ENCODE peak calls at places on chromosomes 3 and 15, in eight cellular contexts. G is A549; W is glutamatergic neuron; C is D721Med; D is body of pancreas; B is OCI-LY7; K is MM.1S; U is CD4-positive, alpha-beta T cell. Z is an unnamed sample.

GRCh38 chr15:72535911-72536310 is 61.8 kb downstream of the ARIH1 start:
- DNase-seq in B (no peak), D (peak), W (no peak), C (no peak), K (no peak), U (no peak), G (no peak), Z (no peak)

GRCh38 chr15:26773917-26774316 is 1.1 kb upstream of the GABRB3 start:
- DNase-seq in B (no peak), D (no peak), W (peak), G (peak), C (no peak), K (no peak), U (no peak), Z (no peak)

GRCh38 chr3:42733501-42734262 is 31.1 kb upstream of the HHATL start:
- DNase-seq in B (no peak), D (no peak), W (no peak), C (no peak), K (peak), G (no peak), U (no peak), Z (no peak)

GRCh38 chr3:67640023-67640660 is 14.3 kb downstream of the SUCLG2 start:
- DNase-seq in K (no peak), C (no peak), U (no peak), B (no peak), D (no peak), W (no peak), G (no peak), Z (no peak)

GRCh38 chr3:179853176-179853575 is 183.6 kb downstream of the PEX5L start:
- DNase-seq in D (no peak), G (no peak), C (no peak), U (no peak), K (peak), W (no peak), B (no peak), Z (no peak)

GRCh38 chr3:188152660-188153497 is 1.1 kb upstream of the LPP start:
- DNase-seq in B (peak), C (no peak), D (peak), G (peak), K (no peak), U (no peak), W (peak), Z (peak)

GRCh38 chr3:112671930-112672715 is 31.2 kb upstream of the CCDC80 start:
- DNase-seq in K (no peak), B (no peak), C (no peak), D (no peak), U (no peak), W (no peak), G (peak), Z (no peak)

GRCh38 chr15:38002883-38003477 is 68.5 kb downstream of the TMCO5A start:
- DNase-seq in G (peak), B (peak), U (no peak), W (peak), K (peak), C (no peak), D (peak), Z (peak)

GRCh38 chr15:80662756-80663553 is 32.2 kb upstream of the ABHD17C start:
- DNase-seq in G (no peak), C (no peak), B (no peak), W (no peak), D (no peak), K (no peak), U (no peak), Z (no peak)

GRCh38 chr3:117628896-117629295 is 919.3 kb downstream of the TUSC7 start:
- DNase-seq in W (no peak), G (peak), D (peak), U (no peak), B (peak), K (peak), C (no peak), Z (no peak)

GRCh38 chr3:105944281-105944680 is 75.5 kb upstream of the CBLB start:
- DNase-seq in C (no peak), W (no peak), K (no peak), G (no peak), D (no peak), U (no peak), B (no peak), Z (no peak)

GRCh38 chr15:41218851-41219250 is 11.7 kb downstream of the EXD1 start:
- DNase-seq in W (no peak), D (no peak), B (no peak), U (no peak), G (no peak), K (no peak), C (no peak), Z (no peak)

GRCh38 chr3:9349321-9350117 is 13.3 kb upstream of the THUMPD3 start:
- DNase-seq in D (no peak), W (no peak), B (no peak), U (no peak), G (no peak), K (no peak), C (no peak), Z (no peak)

GRCh38 chr3:111803123-111803593 is 55.9 kb upstream of the PHLDB2 start:
- DNase-seq in B (no peak), U (no peak), G (peak), W (no peak), D (peak), C (no peak), K (no peak), Z (no peak)

GRCh38 chr3:151434151-151434890 is 26.5 kb downstream of the IGSF10 start:
- DNase-seq in G (peak), W (no peak), U (no peak), C (no peak), B (no peak), D (peak), K (no peak), Z (no peak)

GRCh38 chr15:68782589-68783161 is 38.0 kb downstream of the ANP32A start:
- DNase-seq in D (no peak), K (no peak), W (no peak), C (no peak), U (no peak), G (no peak), B (no peak), Z (no peak)

GRCh38 chr3:108552267-108553159 is 36.7 kb downstream of the CIP2A start:
- DNase-seq in W (no peak), G (peak), B (peak), D (peak), C (no peak), U (no peak), K (peak), Z (no peak)

GRCh38 chr3:61584494-61584893 is 23.1 kb downstream of the PTPRG start:
- DNase-seq in U (no peak), K (no peak), C (no peak), B (no peak), D (no peak), G (no peak), W (no peak), Z (no peak)

GRCh38 chr15:60093273-60094067 is 89.4 kb downstream of the FOXB1 start:
- DNase-seq in B (no peak), K (no peak), W (no peak), U (no peak), C (no peak), G (no peak), D (peak), Z (no peak)

GRCh38 chr3:52197499-52197841 is 490 bp upstream of the ALAS1 start:
- DNase-seq in U (no peak), G (no peak), D (no peak), W (no peak), B (no peak), C (no peak), K (no peak), Z (no peak)

GRCh38 chr3:127254730-127255129 is 33.1 kb downstream of the PRR20G start:
- DNase-seq in G (peak), D (no peak), W (no peak), K (peak), C (no peak), B (peak), U (no peak), Z (no peak)

GRCh38 chr15:54150255-54150654 is 172.0 kb downstream of the UNC13C start:
- DNase-seq in D (peak), K (peak), G (no peak), U (no peak), W (no peak), B (no peak), C (no peak), Z (no peak)

GRCh38 chr3:71930056-71930991 is 145.4 kb upstream of the PROK2 start:
- DNase-seq in D (no peak), C (peak), U (no peak), W (no peak), K (no peak), B (peak), G (peak), Z (no peak)

GRCh38 chr3:76131396-76132153 is 346.2 kb upstream of the ZNF717 start:
- DNase-seq in B (no peak), W (no peak), K (no peak), U (no peak), C (no peak), G (no peak), D (no peak), Z (no peak)

GRCh38 chr15:67242665-67243064 is 11.8 kb downstream of the AAGAB start:
- DNase-seq in D (no peak), C (no peak), B (no peak), U (no peak), K (peak), W (no peak), G (no peak), Z (no peak)

GRCh38 chr3:111585214-111585613 is 9.9 kb downstream of the ZBED2 start:
- DNase-seq in W (no peak), B (no peak), C (no peak), D (no peak), U (no peak), K (no peak), G (peak), Z (no peak)

GRCh38 chr3:63295806-63296205 is 17.7 kb downstream of the SYNPR start:
- DNase-seq in C (no peak), W (no peak), U (no peak), K (no peak), G (no peak), D (peak), B (no peak), Z (no peak)

GRCh38 chr3:111493276-111493675 is 48.7 kb upstream of the CD96 start:
- DNase-seq in B (no peak), W (no peak), U (no peak), D (no peak), G (no peak), K (no peak), C (no peak), Z (no peak)

GRCh38 chr3:46896386-46896785 is 18.9 kb downstream of the PTH1R start:
- DNase-seq in K (no peak), D (no peak), U (no peak), G (no peak), C (no peak), W (no peak), B (no peak), Z (no peak)

GRCh38 chr3:9862391-9863235 is 17.4 kb downstream of the CIDEC start:
- DNase-seq in U (peak), D (peak), C (no peak), W (peak), B (no peak), K (no peak), G (peak), Z (peak)

GRCh38 chr3:65936908-65937638 is 101.6 kb downstream of the MAGI1 start:
- DNase-seq in G (no peak), W (no peak), U (no peak), K (no peak), D (no peak), C (no peak), B (no peak), Z (no peak)

GRCh38 chr3:99356681-99357080 is 281.7 kb upstream of the COL8A1 start:
- DNase-seq in U (no peak), G (no peak), B (no peak), K (no peak), W (no peak), C (no peak), D (no peak), Z (no peak)

DNA sequence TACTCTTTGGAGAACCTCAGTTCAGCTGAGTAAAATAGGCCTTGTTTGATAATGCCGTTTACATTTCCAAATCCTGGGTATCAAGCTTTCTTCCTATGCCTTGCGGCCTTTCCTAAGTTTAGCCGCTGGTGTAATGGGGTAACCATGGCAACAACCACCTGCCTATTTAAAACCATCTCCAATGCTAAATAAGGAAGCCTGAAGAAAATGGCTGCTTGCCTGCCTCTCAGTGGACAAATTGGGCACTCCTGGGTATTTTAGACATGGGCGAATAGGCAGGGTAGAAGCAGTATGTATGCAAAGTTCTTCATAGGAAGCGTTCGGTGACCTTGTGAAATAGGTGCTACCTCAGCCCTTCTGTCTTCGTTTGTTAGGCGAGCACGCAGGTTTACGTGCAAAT is 122.7 kb downstream of the DGKG start:
- DNase-seq in G (peak), B (no peak), W (no peak), U (no peak), D (peak), K (no peak), C (no peak), Z (no peak)
- TF ChIP-seq CTCF in G (no peak), B (peak), W (no peak), U (no peak), D (no peak), K (peak), C (no peak), Z (no peak)

DNA sequence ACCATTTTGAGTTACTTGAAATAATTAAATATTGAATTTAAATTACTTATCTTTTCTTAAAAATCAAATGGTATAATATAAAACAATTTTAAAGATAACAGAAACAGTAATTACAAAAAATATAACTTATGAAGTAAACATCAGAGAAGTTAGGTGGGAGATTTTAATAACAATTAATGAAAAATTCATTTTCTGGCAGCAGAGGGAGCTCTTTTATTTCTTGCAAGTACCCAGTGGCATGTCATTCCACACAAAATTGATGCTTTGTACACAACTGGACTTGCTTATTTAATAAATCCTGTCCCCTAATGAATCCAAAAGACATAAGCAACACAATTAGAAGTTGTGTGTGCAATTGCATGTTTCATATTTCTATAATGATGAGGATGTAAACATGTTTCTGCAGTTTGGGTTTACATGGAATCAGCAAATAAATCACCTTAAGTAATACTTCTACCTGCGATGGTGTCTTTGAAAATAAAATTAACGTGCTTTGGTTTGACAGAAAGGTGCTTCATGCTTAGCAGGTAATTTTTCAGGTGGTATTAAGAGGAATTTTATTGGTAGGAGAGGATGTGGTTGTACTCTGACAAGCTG is 861.3 kb downstream of the ZPLD1 start:
- DNase-seq in W (no peak), B (peak), K (peak), U (no peak), D (no peak), G (peak), C (no peak), Z (no peak)
- TF ChIP-seq CTCF in W (peak), B (peak), K (peak), U (no peak), D (peak), G (peak), C (peak), Z (peak)

DNA sequence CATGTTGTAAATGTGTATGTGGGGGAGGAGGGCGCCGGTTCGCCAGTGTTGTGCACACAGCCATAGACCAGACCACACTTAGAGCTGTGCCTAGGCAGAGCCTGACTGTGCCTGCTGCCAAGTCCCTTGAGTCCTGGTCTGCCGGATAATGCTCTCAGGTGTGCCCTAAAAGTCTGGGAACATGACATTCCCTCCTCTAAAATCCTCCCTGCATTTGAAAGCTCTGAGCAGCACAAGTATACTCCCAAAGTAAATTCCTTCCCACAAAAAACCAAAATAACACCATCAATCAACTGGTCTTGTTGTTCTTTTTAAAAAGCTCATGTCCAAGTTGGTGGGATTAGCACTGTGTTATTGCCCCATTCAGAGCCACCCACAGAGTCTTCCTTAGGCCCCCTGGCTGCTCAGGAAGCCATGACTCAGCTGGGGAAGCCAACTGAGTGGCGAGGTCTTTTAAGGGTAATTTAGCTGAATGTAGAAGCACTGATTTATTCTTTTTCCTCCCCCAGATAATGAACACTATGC is 147.8 kb upstream of the MCTP2 start:
- DNase-seq in G (no peak), W (no peak), D (no peak), B (no peak), U (no peak), K (no peak), C (no peak), Z (no peak)
- TF ChIP-seq CTCF in G (no peak), W (no peak), D (no peak), B (no peak), U (no peak), K (no peak), C (no peak), Z (no peak)

GRCh38 chr3:37453393-37454391 is 279.3 kb upstream of the LRRFIP2 start:
- DNase-seq in B (no peak), G (no peak), D (peak), U (no peak), K (no peak), W (peak), C (no peak), Z (peak)
- TF ChIP-seq CTCF in B (no peak), G (no peak), D (peak), U (no peak), K (no peak), W (peak), C (no peak), Z (peak)

DNA sequence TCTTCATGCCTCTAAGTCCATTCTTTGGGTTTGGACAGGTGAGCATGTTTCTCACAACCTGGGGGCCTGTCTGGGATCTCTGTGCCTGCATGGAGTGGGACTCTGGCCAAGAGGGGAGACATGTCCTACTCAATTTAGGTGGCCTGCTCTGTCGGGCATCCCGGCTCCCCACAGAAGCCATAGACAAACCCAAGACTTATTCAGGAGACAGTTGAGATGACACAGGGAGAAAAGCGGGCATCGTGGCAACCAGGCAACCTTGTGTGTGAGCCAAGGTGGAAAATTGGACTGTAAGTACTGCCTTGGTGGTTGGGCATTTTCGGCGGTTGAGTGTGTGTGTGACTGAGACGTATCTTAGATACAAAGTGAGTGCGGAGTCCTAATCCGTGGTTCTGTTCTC is 40.5 kb downstream of the PPCDC start:
- DNase-seq in G (no peak), D (no peak), C (no peak), W (no peak), K (no peak), B (no peak), U (no peak), Z (no peak)
- TF ChIP-seq CTCF in G (no peak), D (no peak), C (no peak), W (no peak), K (no peak), B (no peak), U (no peak), Z (no peak)

GRCh38 chr3:5231067-5231466 is 43.6 kb downstream of the EDEM1 start:
- DNase-seq in B (no peak), K (peak), U (no peak), W (no peak), C (no peak), D (no peak), G (no peak), Z (no peak)
- TF ChIP-seq CTCF in B (no peak), K (no peak), U (no peak), W (no peak), C (no peak), D (no peak), G (no peak), Z (no peak)

GRCh38 chr15:48966595-48967301 is 3.0 kb upstream of the SHC4 start:
- DNase-seq in G (no peak), K (peak), B (no peak), W (no peak), D (no peak), U (no peak), C (no peak), Z (no peak)
- TF ChIP-seq CTCF in G (no peak), K (no peak), B (no peak), W (no peak), D (no peak), U (no peak), C (no peak), Z (no peak)

DNA sequence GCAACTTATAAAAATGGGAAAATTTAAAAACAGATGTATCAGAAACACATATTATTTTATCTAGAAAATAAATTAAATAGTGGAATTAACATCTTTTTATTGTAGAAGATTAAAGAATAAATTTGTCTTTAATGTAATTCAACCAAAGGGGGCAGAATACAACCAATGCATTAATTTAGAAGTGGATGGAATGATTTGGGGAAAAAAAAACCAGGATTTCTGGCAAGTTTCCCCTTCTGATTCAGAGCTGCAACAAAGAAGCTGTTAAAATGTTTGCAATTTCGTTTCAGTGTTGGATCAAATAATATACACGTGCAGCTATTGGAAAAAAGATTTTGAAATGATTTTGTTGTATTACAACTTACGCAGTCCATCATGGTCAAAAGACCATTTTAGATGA is 71.6 kb upstream of the ZNF280D start:
- DNase-seq in U (no peak), W (no peak), C (no peak), K (no peak), G (no peak), B (no peak), D (no peak), Z (no peak)
- TF ChIP-seq CTCF in U (no peak), W (no peak), C (no peak), K (no peak), G (peak), B (peak), D (no peak), Z (no peak)

GRCh38 chr3:159987291-159987711 is 1.3 kb upstream of the IL12A start:
- DNase-seq in C (no peak), W (no peak), K (peak), D (no peak), G (peak), B (no peak), U (no peak), Z (no peak)
- TF ChIP-seq CTCF in C (no peak), W (no peak), K (peak), D (no peak), G (no peak), B (no peak), U (no peak), Z (peak)

DNA sequence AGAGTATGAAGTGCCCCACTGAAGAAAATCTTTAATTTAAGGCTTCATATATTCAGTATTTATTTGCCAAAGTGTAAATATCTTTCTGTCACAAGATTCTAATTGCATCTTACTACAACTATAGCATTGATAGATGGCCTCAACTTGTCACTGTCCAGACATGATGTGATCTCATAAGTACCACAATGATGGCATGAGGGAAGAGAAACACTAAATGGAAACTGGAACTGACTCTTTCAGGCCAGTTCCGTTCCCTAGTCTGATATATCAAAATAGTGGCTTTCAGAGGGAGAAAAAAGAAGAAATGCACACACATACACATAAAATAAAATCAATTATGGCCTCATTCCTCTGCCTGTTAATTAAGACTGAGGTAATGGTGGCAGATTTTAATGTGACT is 615.7 kb downstream of the TBL1XR1 start:
- DNase-seq in K (no peak), W (no peak), C (no peak), B (no peak), U (no peak), D (no peak), G (no peak), Z (no peak)
- TF ChIP-seq CTCF in K (no peak), W (no peak), C (no peak), B (no peak), U (no peak), D (no peak), G (no peak), Z (no peak)

Z was measured in neural crest cell.